ENCODE peak calls at places on chromosomes 1 and 21, in four cellular contexts. M, U, Q and Y are unnamed samples.

GRCh38 chr1:84347547-84348239 is 46.2 kb downstream of the SAMD13 start:
- DNase-seq in M (no peak), U (no peak), Q (no peak), Y (no peak)

GRCh38 chr1:30379684-30380624 is 343.4 kb downstream of the MATN1 start:
- DNase-seq in M (no peak), U (peak), Q (peak), Y (peak)

GRCh38 chr1:239763850-239764249 is 327.8 kb upstream of the FMN2 start:
- DNase-seq in M (no peak), U (no peak), Q (no peak), Y (no peak)

GRCh38 chr1:69814926-69815325 is 247.2 kb downstream of the LRRC7 start:
- DNase-seq in M (no peak), U (no peak), Q (no peak), Y (no peak)

GRCh38 chr1:206914138-206914537 is 7.6 kb downstream of the FCMR start:
- DNase-seq in M (no peak), U (no peak), Q (no peak), Y (no peak)

GRCh38 chr1:150311762-150312161 is 9.6 kb upstream of the PRPF3 start:
- DNase-seq in M (no peak), U (no peak), Q (no peak), Y (no peak)

GRCh38 chr1:162908780-162909179 is 47.8 kb upstream of the CCDC190 start:
- DNase-seq in M (no peak), U (no peak), Q (peak), Y (no peak)

GRCh38 chr1:24297187-24297851 is 21.8 kb upstream of the GRHL3 start:
- DNase-seq in M (no peak), U (no peak), Q (no peak), Y (no peak)

GRCh38 chr1:48030696-48031365 is 33.6 kb upstream of the TRABD2B start:
- DNase-seq in M (no peak), U (no peak), Q (no peak), Y (no peak)

GRCh38 chr21:17514124-17514481 is 1.3 kb downstream of the CXADR start:
- DNase-seq in M (no peak), U (no peak), Q (no peak), Y (no peak)

GRCh38 chr1:232508161-232508661 is 121.7 kb downstream of the SIPA1L2 start:
- DNase-seq in M (peak), U (no peak), Q (no peak), Y (no peak)

GRCh38 chr1:159700312-159700711 is 14.1 kb downstream of the CRP start:
- DNase-seq in M (no peak), U (no peak), Q (no peak), Y (no peak)

GRCh38 chr1:8524637-8525157 is 206.8 kb downstream of the SLC45A1 start:
- DNase-seq in M (no peak), U (no peak), Q (no peak), Y (no peak)

GRCh38 chr1:110647254-110647891 is 27.4 kb downstream of the KCNA3 start:
- DNase-seq in M (no peak), U (no peak), Q (peak), Y (no peak)

GRCh38 chr1:30192969-30193630 is 530.3 kb downstream of the MATN1 start:
- DNase-seq in M (no peak), U (no peak), Q (no peak), Y (no peak)

GRCh38 chr1:230319014-230319747 is 107.0 kb downstream of the PGBD5 start:
- DNase-seq in M (no peak), U (peak), Q (no peak), Y (no peak)

GRCh38 chr21:44878053-44878982 is 4.8 kb upstream of the PTTG1IP start:
- DNase-seq in M (no peak), U (no peak), Q (peak), Y (peak)

GRCh38 chr1:13706058-13706457 is 6.1 kb downstream of the PRDM2 start:
- DNase-seq in M (no peak), U (no peak), Q (no peak), Y (no peak)

GRCh38 chr1:27567183-27567526 is 36.8 kb downstream of the AHDC1 start:
- DNase-seq in M (no peak), U (no peak), Q (no peak), Y (no peak)

GRCh38 chr1:245673920-245674414 is 519.2 kb downstream of the KIF26B start:
- DNase-seq in M (no peak), U (no peak), Q (no peak), Y (no peak)

GRCh38 chr1:91846007-91846620 is 39.8 kb downstream of the TGFBR3 start:
- DNase-seq in M (peak), U (no peak), Q (no peak), Y (peak)

GRCh38 chr1:2003564-2004131 is at the start of gene CFAP74:
- DNase-seq in M (no peak), U (no peak), Q (no peak), Y (peak)

GRCh38 chr21:14482165-14482564 is 64.0 kb downstream of the SAMSN1 start:
- DNase-seq in M (no peak), U (no peak), Q (no peak), Y (no peak)

GRCh38 chr1:245580651-245581050 is 425.9 kb downstream of the KIF26B start:
- DNase-seq in M (no peak), U (no peak), Q (no peak), Y (no peak)

GRCh38 chr1:197862671-197863070 is 39.8 kb upstream of the C1orf53 start:
- DNase-seq in M (no peak), U (no peak), Q (no peak), Y (no peak)

GRCh38 chr1:236502579-236502971 is 21.2 kb upstream of the LGALS8 start:
- DNase-seq in M (no peak), U (no peak), Q (peak), Y (no peak)

GRCh38 chr1:235105051-235106043 is 23.3 kb downstream of the TOMM20 start:
- DNase-seq in M (no peak), U (no peak), Q (no peak), Y (no peak)

GRCh38 chr1:239718997-239719628 is 332.7 kb downstream of the CHRM3 start:
- DNase-seq in M (no peak), U (no peak), Q (no peak), Y (no peak)

GRCh38 chr1:100440075-100440809 is 87.9 kb downstream of the CDC14A start:
- DNase-seq in M (no peak), U (no peak), Q (peak), Y (no peak)

GRCh38 chr1:10074059-10074854 is 41.5 kb downstream of the UBE4B start:
- DNase-seq in M (peak), U (no peak), Q (peak), Y (peak)

GRCh38 chr21:27206368-27206982 is 239.6 kb upstream of the ADAMTS5 start:
- DNase-seq in M (no peak), U (no peak), Q (no peak), Y (no peak)

GRCh38 chr1:201119826-201120225 is 7.2 kb downstream of the ASCL5 start:
- DNase-seq in M (no peak), U (no peak), Q (no peak), Y (no peak)

GRCh38 chr1:1044455-1044854 is 24.5 kb downstream of the AGRN start:
- DNase-seq in M (no peak), U (no peak), Q (no peak), Y (no peak)

GRCh38 chr1:234676103-234676594 is 66.2 kb upstream of the IRF2BP2 start:
- DNase-seq in M (peak), U (peak), Q (peak), Y (peak)